ENCODE peak calls at places on chromosomes 2 and 18, in eight cellular contexts. I, S, Y, O, T, X, D and Q are unnamed samples.

GRCh38 chr2:65576861-65577601 is 144.6 kb upstream of the SPRED2 start:
- DNase-seq in I (peak), S (peak), Y (no peak), O (no peak), T (peak), X (no peak), D (no peak), Q (peak)

GRCh38 chr18:58541789-58542425 is 87.0 kb downstream of the ALPK2 start:
- DNase-seq in I (peak), S (peak), Y (peak), O (no peak), T (peak), X (no peak), D (no peak), Q (peak)

GRCh38 chr18:58784601-58785137 is 80.0 kb upstream of the ZNF532 start:
- DNase-seq in I (no peak), S (no peak), Y (no peak), O (no peak), T (no peak), X (no peak), D (no peak), Q (no peak)

GRCh38 chr2:19035238-19035637 is 323.2 kb downstream of the OSR1 start:
- DNase-seq in I (no peak), S (peak), Y (no peak), O (peak), T (peak), X (no peak), D (no peak), Q (peak)

GRCh38 chr18:67001052-67001451 is 397.2 kb upstream of the CDH19 start:
- DNase-seq in I (no peak), S (no peak), Y (no peak), O (no peak), T (no peak), X (no peak), D (no peak), Q (no peak)

GRCh38 chr2:235765181-235765820 is 271.5 kb downstream of the AGAP1 start:
- DNase-seq in I (peak), S (peak), Y (no peak), O (no peak), T (peak), X (peak), D (no peak), Q (peak)

GRCh38 chr2:63814114-63814513 is 27.6 kb upstream of the UGP2 start:
- DNase-seq in I (no peak), S (no peak), Y (no peak), O (no peak), T (no peak), X (no peak), D (no peak), Q (peak)

GRCh38 chr2:50649626-50650397 is 382.1 kb downstream of the NRXN1 start:
- DNase-seq in I (peak), S (no peak), Y (no peak), O (no peak), T (peak), X (no peak), D (no peak), Q (no peak)

GRCh38 chr2:4618141-4618540 is 914.8 kb downstream of the DCDC2C start:
- DNase-seq in I (no peak), S (no peak), Y (no peak), O (no peak), T (no peak), X (no peak), D (no peak), Q (no peak)

GRCh38 chr2:197152451-197153228 is 157.9 kb downstream of the ANKRD44 start:
- DNase-seq in I (no peak), S (no peak), Y (peak), O (no peak), T (peak), X (no peak), D (no peak), Q (peak)
- H3K4me3 ChIP-seq in I (no peak), S (no peak), Y (no peak), O (no peak), T (no peak), X (no peak), D (no peak), Q (no peak)

DNA sequence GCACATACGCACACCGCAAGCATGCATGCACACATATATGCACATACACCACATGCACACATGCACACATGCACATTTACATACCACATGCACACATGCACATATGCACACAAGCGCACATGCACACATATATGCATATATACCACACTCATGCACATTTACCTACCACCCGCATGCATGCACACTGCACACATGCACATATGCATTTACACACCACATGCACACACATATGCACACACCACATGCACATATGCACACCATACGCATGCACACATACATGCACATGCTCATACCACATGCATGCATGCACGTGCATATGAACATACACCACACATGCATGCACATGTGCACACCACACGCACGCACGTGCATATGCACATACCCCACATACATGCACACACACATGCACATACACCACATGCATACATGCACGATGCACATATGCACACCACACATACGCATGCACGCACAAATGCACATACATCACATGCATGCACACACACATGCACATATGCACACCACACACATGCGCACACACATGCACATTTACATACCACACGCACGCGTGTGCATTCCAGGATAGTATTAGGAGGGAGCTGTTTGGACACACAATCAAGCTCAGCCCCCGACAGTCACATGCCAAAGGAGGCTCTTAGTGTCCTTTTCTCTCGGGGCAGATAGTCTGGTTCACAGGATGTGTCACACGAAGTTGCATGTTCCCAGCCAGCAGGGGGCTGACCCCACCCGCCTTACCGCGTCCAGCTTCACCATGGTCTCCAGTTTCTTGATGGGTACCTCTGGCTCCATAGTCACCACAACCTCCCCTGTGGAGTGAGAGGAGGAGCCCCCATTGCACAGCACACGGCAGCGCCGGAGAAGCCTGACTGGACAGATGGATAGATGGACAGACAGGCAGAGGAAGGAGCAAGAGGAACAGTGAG is 5.9 kb downstream of the OTOF start:
- DNase-seq in I (no peak), S (no peak), Y (no peak), O (no peak), T (no peak), X (no peak), D (no peak), Q (no peak)
- TF ChIP-seq CTCF in I (peak), S (peak), Y (peak), O (no peak), T (no peak), X (no peak), D (no peak), Q (no peak)

GRCh38 chr2:149585317-149585885 is 2.2 kb downstream of the MMADHC start:
- DNase-seq in I (no peak), S (no peak), Y (no peak), O (no peak), T (no peak), X (no peak), D (no peak), Q (no peak)
- H3K4me3 ChIP-seq in I (no peak), S (peak), Y (peak), O (no peak), T (peak), X (peak), D (peak), Q (peak)

GRCh38 chr2:135050132-135050531 is 2.0 kb upstream of the RAB3GAP1 start:
- DNase-seq in I (no peak), S (no peak), Y (no peak), O (no peak), T (no peak), X (no peak), D (no peak), Q (no peak)

GRCh38 chr2:135055182-135055786 is 3.2 kb downstream of the RAB3GAP1 start:
- DNase-seq in I (no peak), S (no peak), Y (no peak), O (no peak), T (peak), X (no peak), D (no peak), Q (peak)

GRCh38 chr2:135050684-135051083 is 1.4 kb upstream of the RAB3GAP1 start:
- DNase-seq in I (no peak), S (no peak), Y (no peak), O (no peak), T (no peak), X (no peak), D (no peak), Q (no peak)

GRCh38 chr2:135052997-135053474 is 944 bp downstream of the RAB3GAP1 start:
- DNase-seq in I (no peak), S (no peak), Y (peak), O (no peak), T (no peak), X (no peak), D (no peak), Q (peak)

GRCh38 chr2:135052042-135052876 is at the start of gene RAB3GAP1:
- DNase-seq in I (peak), S (peak), Y (peak), O (no peak), T (peak), X (peak), D (peak), Q (peak)
- TF ChIP-seq CTCF in I (no peak), S (no peak), Y (no peak), O (no peak), T (no peak), X (no peak), D (no peak), Q (no peak)

DNA sequence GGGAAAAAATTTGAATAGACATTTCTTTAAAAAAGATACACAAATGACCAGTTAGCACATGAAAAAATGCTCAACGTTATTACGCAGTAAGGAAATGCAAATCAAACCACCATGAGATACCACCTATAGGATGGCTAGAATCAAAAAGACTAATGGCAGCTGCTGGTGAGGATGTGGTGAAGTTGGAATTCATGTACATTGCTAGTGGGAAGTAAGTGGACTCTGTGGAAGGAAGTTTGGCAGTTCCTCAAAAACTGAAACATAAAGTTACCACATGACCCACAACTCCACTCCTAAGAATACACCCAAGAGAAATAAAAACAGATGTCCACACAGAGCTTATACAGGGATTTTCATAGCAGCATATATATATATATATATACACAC is 51.2 kb downstream of the MBP start:
- DNase-seq in I (no peak), S (peak), Y (no peak), O (no peak), T (peak), X (no peak), D (no peak), Q (peak)
- H3K4me3 ChIP-seq in I (no peak), S (no peak), Y (no peak), O (no peak), T (no peak), X (no peak), D (no peak), Q (no peak)

GRCh38 chr2:232592687-232593407 is 40.6 kb upstream of the EFHD1 start:
- DNase-seq in I (peak), S (peak), Y (no peak), O (no peak), T (peak), X (no peak), D (peak), Q (peak)
- TF ChIP-seq CTCF in I (peak), S (peak), Y (no peak), O (no peak), T (no peak), X (no peak), D (no peak), Q (peak)

GRCh38 chr2:86251840-86252266 is 52.6 kb downstream of the MRPL35 start:
- DNase-seq in I (no peak), S (no peak), Y (no peak), O (no peak), T (peak), X (no peak), D (no peak), Q (no peak)

GRCh38 chr2:86254576-86255538 is 55.6 kb downstream of the MRPL35 start:
- DNase-seq in I (no peak), S (no peak), Y (no peak), O (no peak), T (no peak), X (no peak), D (peak), Q (no peak)

GRCh38 chr2:86253424-86253823 is 54.2 kb downstream of the MRPL35 start:
- DNase-seq in I (no peak), S (no peak), Y (no peak), O (no peak), T (no peak), X (no peak), D (no peak), Q (no peak)

GRCh38 chr2:86249176-86249842 is 50.1 kb downstream of the MRPL35 start:
- DNase-seq in I (peak), S (peak), Y (peak), O (no peak), T (peak), X (no peak), D (no peak), Q (peak)

DNA sequence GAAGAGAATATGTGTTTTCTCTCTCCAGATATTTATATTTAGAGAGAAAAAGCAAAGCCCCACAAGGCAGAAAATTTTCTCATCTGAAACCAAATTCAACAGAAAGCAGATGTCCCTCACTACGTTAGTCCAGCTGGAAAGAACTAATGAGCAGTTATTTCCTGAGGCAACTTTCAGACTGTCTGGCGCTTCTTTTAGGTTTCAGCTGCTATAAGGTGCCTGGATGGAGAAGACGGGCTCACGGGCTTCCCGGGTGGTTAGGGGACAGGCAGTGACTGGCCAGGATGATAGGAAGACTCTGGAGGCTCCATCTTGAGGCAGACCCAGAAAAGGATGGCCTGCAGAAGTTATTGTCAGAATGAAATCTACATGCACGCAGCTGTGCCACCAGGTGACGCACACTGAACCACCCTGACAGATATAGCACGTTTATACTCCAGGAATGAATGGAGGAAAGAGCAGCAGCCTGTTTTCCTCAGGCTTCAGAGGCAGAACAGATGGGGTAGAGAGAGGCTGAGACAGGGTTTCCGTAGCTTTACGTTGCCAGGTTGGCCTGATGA is 50.7 kb downstream of the MRPL35 start:
- DNase-seq in I (no peak), S (peak), Y (peak), O (no peak), T (peak), X (peak), D (peak), Q (no peak)
- H3K4me3 ChIP-seq in I (no peak), S (no peak), Y (no peak), O (no peak), T (no peak), X (no peak), D (no peak), Q (no peak)

GRCh38 chr18:27124196-27124595 is 60.9 kb downstream of the CHST9 start:
- DNase-seq in I (no peak), S (no peak), Y (no peak), O (no peak), T (no peak), X (no peak), D (no peak), Q (no peak)

GRCh38 chr18:27135504-27136207 is 49.5 kb downstream of the CHST9 start:
- DNase-seq in I (no peak), S (no peak), Y (no peak), O (no peak), T (no peak), X (no peak), D (no peak), Q (no peak)

GRCh38 chr18:27130029-27130428 is 55.1 kb downstream of the CHST9 start:
- DNase-seq in I (no peak), S (no peak), Y (no peak), O (no peak), T (no peak), X (no peak), D (no peak), Q (no peak)
- TF ChIP-seq CTCF in I (no peak), S (no peak), Y (no peak), O (no peak), T (no peak), X (no peak), D (no peak), Q (no peak)

DNA sequence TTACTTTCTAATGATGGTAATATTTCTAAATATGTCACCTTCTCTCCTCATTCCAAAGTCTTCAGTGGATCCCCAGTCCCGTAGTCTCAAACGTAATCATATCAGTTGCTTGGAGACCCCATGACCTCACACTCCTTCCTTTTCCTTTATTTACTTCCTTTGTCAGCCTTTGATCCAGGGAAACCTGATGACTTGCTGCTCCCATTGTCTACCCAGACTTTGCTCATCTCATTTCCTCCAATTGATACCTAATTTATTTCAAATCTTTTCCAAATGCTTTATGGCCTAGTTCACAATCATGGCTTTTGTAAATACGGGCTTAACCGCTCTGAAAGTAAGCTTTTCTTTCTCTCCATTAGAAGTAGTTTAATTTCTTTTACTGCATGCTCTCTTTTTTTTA is 402.4 kb upstream of the CYRIA start:
- DNase-seq in I (no peak), S (no peak), Y (no peak), O (no peak), T (no peak), X (no peak), D (no peak), Q (no peak)
- H3K4me3 ChIP-seq in I (no peak), S (no peak), Y (no peak), O (no peak), T (no peak), X (no peak), D (no peak), Q (no peak)